ENCODE peak calls at places on chromosomes 3 and 15, in seven cellular contexts. S is fibroblast of lung, X is lung, V is endodermal cell, O is GM23338, T is ovary, F is heart right ventricle. B is an unnamed sample. For H3K4me1, the result is how much of the 10 kb centered on the place peaks cover.

GRCh38 chr3:98553021-98553563 is 21.3 kb downstream of the GPR15 start:
- DNase-seq in O (no peak), S (no peak), F (no peak), V (no peak), X (no peak), T (no peak), B (no peak)

GRCh38 chr15:76753131-76753530 is 152.0 kb downstream of the SCAPER start:
- DNase-seq in X (no peak), O (no peak), F (no peak), V (no peak), S (no peak), T (no peak), B (no peak)

GRCh38 chr15:62053439-62054085 is 6.7 kb downstream of the VPS13C start:
- DNase-seq in S (no peak), F (no peak), X (no peak), O (no peak), T (no peak), V (no peak), B (no peak)

GRCh38 chr3:89227218-89227617 is 119.8 kb downstream of the EPHA3 start:
- DNase-seq in T (no peak), F (no peak), V (no peak), S (peak), X (no peak), O (no peak), B (peak)

GRCh38 chr3:135240426-135240825 is 445.4 kb downstream of the EPHB1 start:
- DNase-seq in T (no peak), F (no peak), X (no peak), S (no peak), O (peak), V (peak), B (no peak)

GRCh38 chr15:73991260-73991659 is 835 bp downstream of the STOML1 start:
- DNase-seq in T (no peak), S (peak), F (peak), O (peak), X (peak), V (no peak), B (peak)

GRCh38 chr3:151037746-151038145 is 47.7 kb upstream of the MED12L start:
- DNase-seq in V (no peak), T (peak), X (peak), S (peak), O (no peak), F (peak), B (peak)

GRCh38 chr3:169085827-169086226 is 577.7 kb downstream of the MECOM start:
- DNase-seq in O (peak), S (peak), F (no peak), T (no peak), X (no peak), V (no peak), B (no peak)

GRCh38 chr3:78665776-78666457 is 1101.9 kb downstream of the ROBO1 start:
- DNase-seq in O (no peak), X (no peak), S (peak), V (no peak), F (no peak), T (no peak), B (no peak)

GRCh38 chr3:174218011-174218410 is 641.1 kb upstream of the NAALADL2 start:
- DNase-seq in T (no peak), X (no peak), S (peak), V (no peak), F (no peak), O (no peak), B (no peak)

GRCh38 chr3:125556314-125556713 is 36.3 kb upstream of the SNX4 start:
- DNase-seq in O (no peak), S (peak), F (no peak), V (no peak), T (no peak), X (no peak), B (peak)

GRCh38 chr3:42936157-42936981 is 30.4 kb downstream of the ZNF662 start:
- DNase-seq in V (no peak), X (no peak), F (peak), O (peak), S (peak), T (peak), B (peak)

GRCh38 chr15:24054547-24055245 is 367.6 kb upstream of the NDN start:
- DNase-seq in O (peak), F (no peak), T (no peak), S (no peak), X (no peak), V (no peak), B (no peak)

GRCh38 chr15:41861736-41862356 is 23.2 kb downstream of the PLA2G4B start:
- DNase-seq in X (no peak), F (no peak), V (no peak), T (no peak), O (no peak), S (no peak), B (no peak)

GRCh38 chr15:51677453-51677852 is 3.9 kb upstream of the SCG3 start:
- DNase-seq in S (no peak), F (no peak), O (no peak), T (no peak), X (no peak), V (no peak), B (no peak)

GRCh38 chr3:129211345-129211744 is 27.6 kb upstream of the CNBP start:
- DNase-seq in V (no peak), F (no peak), T (no peak), S (no peak), O (no peak), X (no peak), B (peak)

GRCh38 chr15:31297221-31297879 is 29.3 kb upstream of the KLF13 start:
- DNase-seq in F (no peak), O (no peak), S (no peak), V (peak), T (no peak), X (peak), B (no peak)

GRCh38 chr15:84702961-84703482 is 12.9 kb downstream of the SEC11A start:
- DNase-seq in T (peak), X (peak), S (peak), V (no peak), O (no peak), F (peak), B (no peak)

GRCh38 chr3:68919000-68919399 is 13.3 kb downstream of the TAFA4 start:
- DNase-seq in T (no peak), X (no peak), O (peak), V (peak), S (peak), F (no peak), B (peak)

GRCh38 chr3:94440767-94441493 is 378.1 kb downstream of the NSUN3 start:
- DNase-seq in F (no peak), O (no peak), S (peak), V (no peak), T (no peak), X (no peak), B (peak)

GRCh38 chr3:32110233-32110760 is 3.9 kb downstream of the GPD1L start:
- DNase-seq in X (peak), F (no peak), V (no peak), T (no peak), O (no peak), S (no peak), B (no peak)

GRCh38 chr15:70376929-70377691 is 279.4 kb upstream of the TLE3 start:
- DNase-seq in X (no peak), O (peak), T (peak), S (peak), V (peak), F (peak), B (peak)

GRCh38 chr15:58475573-58476524 is 44.1 kb downstream of the LIPC start:
- DNase-seq in F (no peak), S (peak), T (no peak), X (no peak), V (no peak), O (no peak), B (peak)

GRCh38 chr3:132695006-132695405 is 27.2 kb downstream of the NPHP3 start:
- DNase-seq in V (no peak), F (no peak), X (no peak), S (no peak), T (no peak), O (no peak), B (no peak)

DNA sequence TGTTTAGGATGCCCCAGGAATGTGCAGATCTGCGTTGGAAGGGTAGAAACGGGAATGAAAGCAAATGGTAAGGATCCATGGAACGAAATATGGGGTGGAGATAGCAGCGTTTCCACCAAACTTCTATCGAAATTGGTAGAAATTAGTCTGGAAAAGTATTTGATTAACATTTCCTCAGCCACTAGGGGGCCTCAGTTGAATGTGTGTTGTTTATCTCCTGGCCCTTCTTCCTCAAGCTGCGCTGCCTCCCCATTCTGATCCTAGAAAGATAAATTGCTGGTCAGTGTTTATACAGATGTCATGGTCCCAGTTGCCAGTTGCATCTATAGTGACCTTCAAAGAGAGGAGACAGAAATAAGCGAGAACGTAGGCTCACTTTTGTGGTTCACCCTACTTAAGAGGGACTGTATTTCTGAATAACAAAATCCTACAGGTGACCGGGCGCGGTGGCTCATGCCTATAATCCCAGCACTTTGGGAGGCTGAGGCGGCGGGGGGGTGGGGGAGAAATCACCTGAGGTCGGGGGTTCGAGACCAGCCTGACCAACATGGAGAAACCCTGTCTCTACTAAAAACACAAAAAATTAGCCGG is 457.1 kb downstream of the SQOR start:
- DNase-seq in O (peak), V (peak), S (peak), F (peak), X (no peak), T (no peak), B (peak)
- TF ChIP-seq CTCF in O (peak), V (peak), S (peak), F (peak), X (no peak), T (no peak), B (peak)

DNA sequence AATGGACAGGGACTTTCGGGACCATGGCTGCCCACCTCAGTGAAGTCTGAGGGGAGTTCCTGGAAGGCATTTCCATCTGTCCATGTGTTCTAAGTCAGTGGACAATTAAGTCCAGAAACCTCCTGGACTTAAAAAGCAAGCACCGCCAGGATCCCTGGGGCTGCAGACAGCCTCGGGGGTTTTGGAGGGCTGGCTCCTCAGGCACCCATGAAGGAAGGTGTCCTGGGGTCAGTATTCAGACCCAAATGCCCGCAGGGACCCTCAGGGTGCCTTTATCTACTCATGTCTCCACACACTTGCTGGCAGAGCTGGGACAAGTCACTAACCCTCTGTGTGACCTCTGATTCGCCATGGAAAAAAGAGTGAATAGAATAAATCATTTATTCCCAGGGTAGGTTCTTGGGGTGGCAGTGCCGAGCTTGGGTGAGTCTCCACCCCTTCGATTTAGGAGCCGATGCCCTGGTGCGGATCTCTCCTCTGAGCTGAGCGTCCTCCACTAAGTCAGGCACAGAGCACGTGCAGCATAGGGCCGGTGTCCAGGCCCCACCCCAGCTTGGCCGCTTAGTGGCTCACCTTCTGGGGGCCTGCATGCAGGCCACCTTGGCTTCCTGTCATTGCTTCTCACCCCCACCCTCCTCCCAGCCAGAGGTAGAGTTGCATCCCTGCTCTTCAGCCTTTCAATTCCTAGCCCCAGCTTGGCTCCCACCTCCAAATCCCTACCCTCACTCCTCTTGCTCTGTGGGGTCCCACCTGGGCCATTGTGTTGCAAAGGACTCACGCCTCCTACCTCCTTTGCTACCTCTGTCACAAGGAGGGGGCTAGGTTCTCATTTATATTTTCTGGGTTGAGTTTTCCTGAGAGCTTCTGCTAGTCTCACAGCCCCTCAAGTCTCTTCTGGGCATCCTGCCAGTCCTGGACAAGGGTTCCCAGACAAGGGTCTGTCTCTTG is 19.9 kb downstream of the SLC6A6 start:
- DNase-seq in S (no peak), F (no peak), X (no peak), V (peak), T (no peak), O (peak), B (no peak)
- H3K4me1 ChIP-seq in S (under half), F (under half), X (under half), V (under half), T (under half), O (half or more), B (under half)

DNA sequence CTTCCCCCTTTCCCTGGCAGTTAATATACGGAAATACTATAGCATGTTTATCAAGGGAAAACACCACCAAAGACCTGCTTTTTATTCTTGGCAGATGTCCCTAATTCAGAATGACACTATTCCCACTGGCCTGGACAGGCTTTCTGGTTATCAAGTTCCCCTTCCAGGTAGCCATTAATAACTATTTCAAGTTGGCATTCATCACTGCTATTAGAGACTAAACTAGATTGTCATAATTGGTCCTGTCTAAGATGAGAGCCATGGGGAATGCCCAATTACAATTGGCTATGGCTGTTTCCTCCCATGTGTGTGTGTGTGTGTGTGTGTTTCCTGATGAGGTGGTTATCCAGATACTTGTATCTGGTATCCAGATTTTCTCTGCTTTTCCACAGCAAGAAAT is 608.1 kb downstream of the SQOR start:
- DNase-seq in X (no peak), O (no peak), V (no peak), F (no peak), T (no peak), S (no peak), B (no peak)
- TF ChIP-seq CTCF in X (no peak), O (no peak), V (no peak), F (no peak), T (no peak), S (no peak), B (no peak)

GRCh38 chr3:188218571-188218970 is 64.6 kb downstream of the LPP start:
- DNase-seq in O (no peak), V (no peak), F (no peak), X (no peak), S (no peak), T (no peak), B (no peak)
- H3K4me1 ChIP-seq in O (under half), V (under half), F (under half), X (under half), S (under half), T (under half), B (under half)

DNA sequence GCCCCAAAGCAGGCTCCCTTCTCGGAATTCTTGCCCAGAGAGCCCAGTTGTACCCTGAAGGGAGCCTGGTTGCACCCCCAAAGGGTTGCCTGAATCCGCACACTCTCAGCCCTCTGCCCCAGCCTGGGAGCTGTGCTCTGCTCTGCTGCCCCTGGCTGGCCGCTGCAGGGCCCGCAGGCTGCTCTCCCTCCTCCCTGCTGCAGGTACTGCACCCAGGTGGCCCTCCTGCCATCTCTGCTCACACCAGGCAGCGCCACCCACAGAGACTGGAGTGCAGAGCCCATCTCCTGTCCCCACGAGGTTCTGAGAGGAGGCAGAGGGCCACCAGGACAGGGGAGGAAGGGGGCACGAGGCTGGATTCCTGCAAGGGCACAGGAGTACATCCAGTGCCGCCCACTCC is 134.2 kb upstream of the NSMCE3 start:
- DNase-seq in S (no peak), O (peak), T (no peak), F (no peak), X (no peak), V (peak), B (no peak)
- TF ChIP-seq CTCF in S (no peak), O (peak), T (no peak), F (no peak), X (no peak), V (peak), B (no peak)

GRCh38 chr3:182389041-182389815 is 404.1 kb upstream of the ATP11B start:
- DNase-seq in F (no peak), V (no peak), O (no peak), T (no peak), S (peak), X (no peak), B (no peak)

GRCh38 chr3:182388506-182388905 is 404.8 kb upstream of the ATP11B start:
- DNase-seq in V (no peak), X (no peak), F (no peak), O (no peak), T (no peak), S (peak), B (no peak)

GRCh38 chr3:182382112-182382857 is 411.0 kb upstream of the ATP11B start:
- DNase-seq in S (no peak), X (no peak), O (no peak), V (no peak), F (no peak), T (no peak), B (no peak)

GRCh38 chr3:182385356-182385755 is 407.9 kb upstream of the ATP11B start:
- DNase-seq in O (peak), S (no peak), T (no peak), V (no peak), F (no peak), X (no peak), B (no peak)

GRCh38 chr3:182384182-182384581 is 409.1 kb upstream of the ATP11B start:
- DNase-seq in T (no peak), V (no peak), S (peak), F (no peak), O (no peak), X (no peak), B (no peak)
- H3K4me1 ChIP-seq in T (under half), V (under half), S (under half), F (under half), O (under half), X (under half), B (under half)

DNA sequence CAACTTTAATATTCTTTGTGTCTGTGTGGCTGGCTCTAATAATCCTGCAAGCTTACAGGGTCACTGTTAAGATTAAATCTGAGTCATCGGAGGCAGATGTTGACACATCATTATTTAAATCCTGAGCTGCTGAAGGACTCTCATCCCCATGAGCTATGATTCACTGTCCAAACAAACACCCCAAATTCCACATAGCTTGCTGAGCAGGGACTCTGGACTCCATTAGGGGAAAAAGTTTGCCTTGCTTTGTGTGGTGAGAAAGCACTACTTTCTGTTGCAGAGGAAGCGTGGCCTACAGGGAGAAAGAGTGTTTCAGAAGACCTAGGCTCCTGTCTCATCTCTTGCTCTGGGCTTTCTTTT is 213.7 kb downstream of the PDCD6IP start:
- DNase-seq in V (no peak), O (no peak), X (no peak), T (no peak), S (peak), F (no peak), B (peak)
- TF ChIP-seq CTCF in V (no peak), O (no peak), X (no peak), T (no peak), S (no peak), F (no peak), B (no peak)

GRCh38 chr3:157128771-157129671 is 30.9 kb downstream of the CCNL1 start:
- DNase-seq in T (peak), O (peak), F (no peak), V (peak), S (peak), X (no peak), B (peak)

GRCh38 chr3:157127268-157127667 is 32.7 kb downstream of the CCNL1 start:
- DNase-seq in O (peak), X (no peak), F (no peak), V (no peak), T (no peak), S (peak), B (no peak)

GRCh38 chr3:157125101-157125500 is 34.8 kb downstream of the CCNL1 start:
- DNase-seq in X (no peak), F (no peak), S (peak), T (no peak), V (no peak), O (no peak), B (no peak)

GRCh38 chr3:157127831-157128767 is 31.8 kb downstream of the CCNL1 start:
- DNase-seq in X (peak), T (peak), O (no peak), V (peak), F (no peak), S (peak), B (peak)

GRCh38 chr3:157126365-157126764 is 33.6 kb downstream of the CCNL1 start:
- DNase-seq in O (no peak), X (no peak), S (no peak), T (no peak), F (no peak), V (no peak), B (no peak)
- H3K4me1 ChIP-seq in O (under half), X (under half), S (under half), T (under half), F (under half), V (under half), B (half or more)

GRCh38 chr15:83364541-83364940 is 80.1 kb upstream of the BNC1 start:
- DNase-seq in V (no peak), T (no peak), S (no peak), F (no peak), O (no peak), X (no peak), B (no peak)

GRCh38 chr15:83362706-83363105 is 78.2 kb upstream of the BNC1 start:
- DNase-seq in T (no peak), F (no peak), O (no peak), S (no peak), V (no peak), X (no peak), B (no peak)

GRCh38 chr15:83365370-83365938 is 81.0 kb upstream of the BNC1 start:
- DNase-seq in V (peak), X (peak), F (peak), S (peak), T (peak), O (peak), B (peak)
- TF ChIP-seq CTCF in V (peak), X (no peak), F (no peak), S (no peak), T (no peak), O (no peak), B (no peak)

B was measured in cardiac muscle cell.